ENCODE peak calls at places on chromosomes 3 and 15, in ten cellular contexts. Q is ureter, U is NCI-H1694, C is endothelial cell, F is fibroblast of lung, Z is substantia nigra, T is left cardiac atrium, E is NCI-H524, H is NT2/D1, M is AG08395. L is an unnamed sample.

GRCh38 chr3:53772562-53773329 is 73.5 kb downstream of the CHDH start:
- DNase-seq in Q (no peak), U (no peak), C (no peak), F (no peak), Z (no peak), T (no peak), E (no peak), H (no peak), M (no peak), L (no peak)

GRCh38 chr15:90037510-90037860 is 36.4 kb downstream of the ZNF710 start:
- DNase-seq in Q (no peak), U (no peak), C (no peak), F (peak; percentile 39), Z (no peak), T (peak; percentile 0), E (no peak), H (no peak), M (peak; percentile 54), L (no peak)

GRCh38 chr15:45402955-45403892 is 24.9 kb upstream of the GATM start:
- DNase-seq in Q (peak; percentile 45), U (no peak), C (peak; percentile 50), F (peak; percentile 35), Z (no peak), T (peak; percentile 41), E (no peak), H (no peak), M (peak; percentile 19), L (no peak)

GRCh38 chr3:13025090-13025489 is 48.1 kb downstream of the IQSEC1 start:
- DNase-seq in Q (no peak), U (no peak), C (no peak), F (peak; percentile 61), Z (peak; percentile 58), T (peak; percentile 69), E (no peak), H (no peak), M (peak; percentile 90), L (no peak)

GRCh38 chr15:68439506-68439905 is 7.5 kb upstream of the ITGA11 start:
- DNase-seq in Q (no peak), U (no peak), C (no peak), F (no peak), Z (no peak), T (no peak), E (no peak), H (no peak), M (no peak), L (peak; percentile 2)

GRCh38 chr3:106518516-106518915 is 649.7 kb upstream of the CBLB start:
- DNase-seq in Q (no peak), U (no peak), C (no peak), F (peak; percentile 16), Z (no peak), T (no peak), E (no peak), H (no peak), M (peak; percentile 7), L (no peak)

GRCh38 chr3:4977889-4978258 is 1.4 kb upstream of the BHLHE40 start:
- DNase-seq in Q (no peak), U (no peak), C (no peak), F (no peak), Z (no peak), T (no peak), E (no peak), H (no peak), M (no peak), L (no peak)

GRCh38 chr3:113117511-113118302 is 93.7 kb upstream of the BOC start:
- DNase-seq in Q (no peak), U (no peak), C (no peak), F (peak; percentile 77), Z (no peak), T (no peak), E (no peak), H (no peak), M (peak; percentile 82), L (no peak)

GRCh38 chr3:30368978-30369377 is 237.4 kb upstream of the TGFBR2 start:
- DNase-seq in Q (no peak), U (no peak), C (no peak), F (peak; percentile 88), Z (no peak), T (no peak), E (no peak), H (no peak), M (peak; percentile 59), L (no peak)

GRCh38 chr15:44999105-44999504 is 23.9 kb upstream of the SORD start:
- DNase-seq in Q (no peak), U (no peak), C (no peak), F (no peak), Z (no peak), T (no peak), E (no peak), H (no peak), M (no peak), L (no peak)

GRCh38 chr3:179929091-179929529 is 107.6 kb downstream of the PEX5L start:
- DNase-seq in Q (peak; percentile 51), U (peak; percentile 32), C (peak; percentile 68), F (peak; percentile 67), Z (peak; percentile 25), T (no peak), E (peak; percentile 95), H (peak; percentile 76), M (peak; percentile 52), L (peak; percentile 74)

GRCh38 chr3:51340311-51340829 is 44.7 kb upstream of the MANF start:
- DNase-seq in Q (no peak), U (no peak), C (no peak), F (peak; percentile 94), Z (no peak), T (no peak), E (no peak), H (peak; percentile 55), M (peak; percentile 94), L (no peak)

GRCh38 chr3:185797108-185797881 is 27.5 kb downstream of the IGF2BP2 start:
- DNase-seq in Q (no peak), U (no peak), C (no peak), F (no peak), Z (no peak), T (no peak), E (no peak), H (no peak), M (no peak), L (no peak)

GRCh38 chr15:38531509-38531908 is 33.1 kb downstream of the RASGRP1 start:
- DNase-seq in Q (no peak), U (no peak), C (no peak), F (peak; percentile 10), Z (no peak), T (no peak), E (no peak), H (no peak), M (peak; percentile 53), L (no peak)

GRCh38 chr3:44930911-44931310 is 45.1 kb downstream of the ZDHHC3 start:
- DNase-seq in Q (no peak), U (no peak), C (no peak), F (no peak), Z (no peak), T (no peak), E (no peak), H (no peak), M (no peak), L (no peak)

GRCh38 chr3:112086857-112087524 is 802 bp downstream of the C3orf52 start:
- DNase-seq in Q (no peak), U (no peak), C (no peak), F (no peak), Z (no peak), T (no peak), E (no peak), H (no peak), M (no peak), L (no peak)

GRCh38 chr3:11576453-11576852 is 67.3 kb downstream of the VGLL4 start:
- DNase-seq in Q (no peak), U (no peak), C (no peak), F (no peak), Z (no peak), T (no peak), E (no peak), H (no peak), M (peak; percentile 27), L (no peak)

GRCh38 chr15:38059665-38060064 is 125.2 kb downstream of the TMCO5A start:
- DNase-seq in Q (no peak), U (no peak), C (no peak), F (peak; percentile 77), Z (no peak), T (no peak), E (no peak), H (no peak), M (no peak), L (no peak)

L was measured in D341Med.